ENCODE peak calls at places on chromosomes 6 and 20, in nine cellular contexts. S is ascending aorta, E is tibial nerve, X is ovary, F is dorsolateral prefrontal cortex, V is fibroblast of lung, O is AG04450, M is pancreas, R is left ventricle myocardium inferior. P is an unnamed sample.
A peak's percentile ranks its signal among the peaks of the same experiment; 100 is the strongest.

GRCh38 chr6:12593720-12594540 is 122.6 kb upstream of the PHACTR1 start:
- DNase-seq in S (no peak), X (no peak), R (no peak), F (no peak), O (no peak), E (no peak), M (no peak), V (no peak), P (no peak)

GRCh38 chr20:52150440-52151258 is 40.9 kb downstream of the ZFP64 start:
- DNase-seq in S (no peak), O (peak; percentile 20), X (no peak), F (peak; percentile 29), R (no peak), V (peak; percentile 60), E (no peak), M (no peak), P (no peak)

GRCh38 chr6:62764841-62765240 is 446.4 kb upstream of the FKBP1C start:
- DNase-seq in O (no peak), R (no peak), F (no peak), E (no peak), X (no peak), S (no peak), M (no peak), V (no peak), P (no peak)

GRCh38 chr6:153401751-153402150 is 270.7 kb upstream of the RGS17 start:
- DNase-seq in O (no peak), R (no peak), V (no peak), X (no peak), E (no peak), M (no peak), F (no peak), S (no peak), P (no peak)

GRCh38 chr6:158149641-158150040 is 18.4 kb downstream of the SERAC1 start:
- DNase-seq in M (no peak), F (no peak), S (no peak), E (no peak), X (no peak), O (peak; percentile 32), V (peak; percentile 79), R (no peak), P (no peak)

GRCh38 chr6:30006170-30007131 is 54.6 kb upstream of the POLR1H start:
- DNase-seq in O (no peak), F (no peak), E (peak; percentile 27), V (no peak), R (peak; percentile 41), X (peak; percentile 57), M (peak; percentile 73), S (peak; percentile 69), P (peak; percentile 58)

GRCh38 chr6:137879885-137880430 is 12.9 kb downstream of the TNFAIP3 start:
- DNase-seq in V (no peak), E (no peak), F (no peak), S (no peak), X (no peak), R (no peak), O (no peak), M (no peak), P (no peak)

GRCh38 chr6:130934848-130935585 is 107.8 kb downstream of the SMLR1 start:
- DNase-seq in F (no peak), S (no peak), V (peak; percentile 52), X (no peak), E (no peak), R (no peak), O (no peak), M (no peak), P (no peak)

GRCh38 chr20:7302256-7302655 is 534.8 kb downstream of the BMP2 start:
- DNase-seq in V (no peak), S (no peak), M (no peak), E (no peak), O (no peak), R (no peak), F (no peak), X (no peak), P (no peak)

GRCh38 chr6:156866181-156866862 is 89.1 kb downstream of the ARID1B start:
- DNase-seq in X (peak; percentile 33), R (no peak), V (peak; percentile 64), M (no peak), S (no peak), O (no peak), E (no peak), F (peak; percentile 60), P (no peak)

GRCh38 chr6:157219201-157220200 is 103.8 kb downstream of the TMEM242 start:
- DNase-seq in R (no peak), O (no peak), V (peak; percentile 45), X (no peak), E (no peak), M (no peak), F (no peak), S (peak; percentile 62), P (no peak)

GRCh38 chr20:62066983-62067433 is 1.3 kb upstream of the TAF4 start:
- DNase-seq in R (no peak), M (no peak), E (no peak), S (no peak), V (no peak), X (peak; percentile 48), F (no peak), O (no peak), P (no peak)

GRCh38 chr6:45710304-45710821 is 305.3 kb downstream of the CLIC5 start:
- DNase-seq in F (no peak), S (no peak), O (no peak), R (no peak), X (no peak), E (no peak), V (peak; percentile 55), M (no peak), P (no peak)

GRCh38 chr6:33215281-33215680 is 7.0 kb downstream of the RING1 start:
- DNase-seq in V (no peak), M (no peak), R (no peak), S (peak; percentile 42), X (no peak), O (no peak), E (no peak), F (no peak), P (no peak)

GRCh38 chr6:23414922-23415321 is 711.1 kb upstream of the NRSN1 start:
- DNase-seq in R (no peak), M (no peak), O (no peak), V (no peak), S (no peak), X (no peak), F (no peak), E (no peak), P (no peak)

GRCh38 chr6:23412770-23413169 is 713.2 kb upstream of the NRSN1 start:
- DNase-seq in F (no peak), R (no peak), O (no peak), S (no peak), X (no peak), M (no peak), V (no peak), E (no peak), P (no peak)

GRCh38 chr6:23415819-23416427 is 710.1 kb upstream of the NRSN1 start:
- DNase-seq in E (no peak), F (no peak), R (no peak), X (no peak), O (no peak), M (no peak), V (no peak), S (no peak), P (no peak)

GRCh38 chr6:23413327-23414203 is 712.5 kb upstream of the NRSN1 start:
- DNase-seq in M (no peak), E (no peak), F (no peak), V (peak; percentile 25), S (no peak), R (no peak), O (peak; percentile 8), X (no peak), P (no peak)

GRCh38 chr6:23414204-23414501 is 711.9 kb upstream of the NRSN1 start:
- DNase-seq in M (no peak), O (peak; percentile 74), R (no peak), X (no peak), E (no peak), F (no peak), S (no peak), V (peak; percentile 70), P (no peak)
- TF ChIP-seq CTCF in M (peak; percentile 3), O (peak; percentile 62), R (peak; percentile 44), X (no peak), E (no peak), F (peak; percentile 38), S (no peak), V (peak; percentile 18), P (peak; percentile 19)

GRCh38 chr6:142187209-142187608 is 40.1 kb downstream of the VTA1 start:
- DNase-seq in F (no peak), X (no peak), M (no peak), E (no peak), S (no peak), V (peak; percentile 87), O (no peak), R (peak; percentile 52), P (peak; percentile 27)

GRCh38 chr6:142184332-142184731 is 37.3 kb downstream of the VTA1 start:
- DNase-seq in F (no peak), R (no peak), E (no peak), O (no peak), V (no peak), S (no peak), M (no peak), X (no peak), P (no peak)
- H3K27ac ChIP-seq in F (no peak overlapping the region), R (no peak overlapping the region), E (no peak overlapping the region), O (no peak overlapping the region), V (no peak overlapping the region), S (no peak overlapping the region), M (no peak overlapping the region), X (no peak overlapping the region), P (no peak overlapping the region)

GRCh38 chr6:139166238-139166955 is 31.5 kb downstream of the HECA start:
- DNase-seq in E (no peak), X (no peak), S (no peak), F (no peak), R (no peak), O (no peak), V (no peak), M (no peak), P (no peak)

GRCh38 chr6:139165324-139165723 is 30.4 kb downstream of the HECA start:
- DNase-seq in E (no peak), V (no peak), S (no peak), M (no peak), X (no peak), R (no peak), O (no peak), F (no peak), P (no peak)

GRCh38 chr6:139161169-139161568 is 26.3 kb downstream of the HECA start:
- DNase-seq in M (no peak), V (peak; percentile 84), O (no peak), S (no peak), E (no peak), X (no peak), F (no peak), R (no peak), P (no peak)

GRCh38 chr6:139161817-139162284 is 27.0 kb downstream of the HECA start:
- DNase-seq in X (no peak), V (no peak), R (no peak), E (no peak), M (no peak), S (no peak), O (no peak), F (no peak), P (no peak)

GRCh38 chr6:139164001-139164400 is 29.1 kb downstream of the HECA start:
- DNase-seq in O (no peak), R (no peak), X (no peak), S (no peak), F (no peak), E (no peak), V (no peak), M (no peak), P (no peak)
- TF ChIP-seq CTCF in O (peak; percentile 19), R (no peak), X (no peak), S (no peak), F (no peak), E (no peak), V (no peak), M (no peak), P (no peak)

GRCh38 chr6:165776699-165777098 is 113.7 kb upstream of the PDE10A start:
- DNase-seq in V (no peak), F (no peak), M (no peak), R (no peak), O (no peak), X (no peak), S (no peak), E (no peak), P (no peak)
- H3K27ac ChIP-seq in V (no peak overlapping the region), F (no peak overlapping the region), M (no peak overlapping the region), R (no peak overlapping the region), O (no peak overlapping the region), X (no peak overlapping the region), S (no peak overlapping the region), E (no peak overlapping the region), P (no peak overlapping the region)